ENCODE peak calls at places on chromosomes 4 and X, in eight cellular contexts. P, M, O, G, F, Q, W and I are unnamed samples.

GRCh38 chr4:129092636-129093172 is 635 bp downstream of the SCLT1 start:
- DNase-seq in P (peak; percentile 35), M (no peak), O (peak; percentile 3), G (no peak), F (peak; percentile 30), Q (no peak), W (peak; percentile 30), I (no peak)

GRCh38 chrX:151789179-151789800 is 54.7 kb downstream of the CNGA2 start:
- DNase-seq in P (peak; percentile 90), M (peak; percentile 88), O (no peak), G (no peak), F (peak; percentile 80), Q (peak; percentile 64), W (peak; percentile 86), I (no peak)

GRCh38 chrX:49250578-49250977 is 13.9 kb downstream of the FOXP3 start:
- DNase-seq in P (no peak), M (no peak), O (no peak), G (no peak), F (no peak), Q (no peak), W (no peak), I (no peak)

GRCh38 chrX:118553042-118553714 is 57.6 kb downstream of the DOCK11 start:
- DNase-seq in P (peak; percentile 79), M (no peak), O (no peak), G (no peak), F (no peak), Q (no peak), W (no peak), I (no peak)

GRCh38 chrX:107576841-107577240 is 51.5 kb upstream of the PRPS1 start:
- DNase-seq in P (no peak), M (no peak), O (no peak), G (no peak), F (no peak), Q (no peak), W (no peak), I (no peak)

GRCh38 chrX:110397904-110398303 is 39.3 kb downstream of the RTL9 start:
- DNase-seq in P (no peak), M (no peak), O (no peak), G (no peak), F (no peak), Q (no peak), W (no peak), I (no peak)

GRCh38 chrX:43557792-43558191 is 98.3 kb upstream of the MAOA start:
- DNase-seq in P (peak; percentile 67), M (peak; percentile 57), O (peak; percentile 77), G (peak; percentile 35), F (peak; percentile 74), Q (peak; percentile 27), W (peak; percentile 71), I (no peak)

GRCh38 chr4:139988863-139989765 is 164.9 kb downstream of the MAML3 start:
- DNase-seq in P (peak; percentile 87), M (peak; percentile 95), O (peak; percentile 23), G (no peak), F (peak; percentile 92), Q (peak; percentile 73), W (peak; percentile 96), I (peak; percentile 73)

GRCh38 chrX:132030264-132030663 is 7.2 kb downstream of the STK26 start:
- DNase-seq in P (no peak), M (no peak), O (no peak), G (no peak), F (no peak), Q (no peak), W (no peak), I (no peak)

GRCh38 chr4:184459413-184459812 is 14.9 kb downstream of the IRF2 start:
- DNase-seq in P (no peak), M (peak; percentile 44), O (no peak), G (no peak), F (peak; percentile 30), Q (no peak), W (peak; percentile 74), I (no peak)

GRCh38 chrX:122565952-122566351 is 618.1 kb upstream of the GRIA3 start:
- DNase-seq in P (peak; percentile 91), M (peak; percentile 93), O (no peak), G (no peak), F (peak; percentile 79), Q (no peak), W (peak; percentile 98), I (no peak)

GRCh38 chr4:10738826-10739489 is 54.4 kb upstream of the CLNK start:
- DNase-seq in P (no peak), M (peak; percentile 59), O (no peak), G (no peak), F (peak; percentile 10), Q (no peak), W (no peak), I (no peak)

GRCh38 chr4:32003548-32003947 is 1283.4 kb downstream of the PCDH7 start:
- DNase-seq in P (no peak), M (no peak), O (no peak), G (no peak), F (no peak), Q (no peak), W (no peak), I (no peak)

GRCh38 chrX:112341598-112341997 is 259.0 kb upstream of the TRPC5 start:
- DNase-seq in P (no peak), M (peak; percentile 42), O (no peak), G (no peak), F (peak; percentile 13), Q (no peak), W (peak; percentile 54), I (no peak)

GRCh38 chrX:70998402-70999027 is 67.6 kb upstream of the SLC7A3 start:
- DNase-seq in P (peak; percentile 66), M (peak; percentile 43), O (peak; percentile 41), G (no peak), F (peak; percentile 61), Q (no peak), W (peak; percentile 46), I (no peak)

GRCh38 chr4:51932684-51933083 is 87.5 kb downstream of the LRRC66 start:
- DNase-seq in P (no peak), M (no peak), O (no peak), G (no peak), F (no peak), Q (no peak), W (no peak), I (no peak)

GRCh38 chr4:57172065-57172464 is 61.9 kb upstream of the IGFBP7 start:
- DNase-seq in P (no peak), M (no peak), O (no peak), G (no peak), F (no peak), Q (no peak), W (no peak), I (no peak)

GRCh38 chrX:103461156-103461555 is 58.1 kb downstream of the RAB40A start:
- DNase-seq in P (no peak), M (no peak), O (peak; percentile 0), G (no peak), F (no peak), Q (no peak), W (peak; percentile 85), I (no peak)

GRCh38 chr4:107740381-107740780 is 20.3 kb upstream of the PAPSS1 start:
- DNase-seq in P (no peak), M (peak; percentile 10), O (peak; percentile 39), G (no peak), F (peak; percentile 57), Q (no peak), W (no peak), I (no peak)
- TF ChIP-seq CTCF in P (no peak), M (peak; percentile 31), O (peak; percentile 49), G (no peak), F (peak; percentile 44), Q (no peak), W (no peak), I (no peak)

GRCh38 chr4:161332696-161333095 is 831.1 kb downstream of the FSTL5 start:
- DNase-seq in P (no peak), M (no peak), O (no peak), G (no peak), F (no peak), Q (no peak), W (no peak), I (no peak)

GRCh38 chr4:161336016-161336415 is 827.8 kb downstream of the FSTL5 start:
- DNase-seq in P (no peak), M (peak; percentile 32), O (no peak), G (no peak), F (no peak), Q (no peak), W (no peak), I (no peak)

GRCh38 chr4:161336621-161337020 is 827.2 kb downstream of the FSTL5 start:
- DNase-seq in P (no peak), M (no peak), O (no peak), G (no peak), F (no peak), Q (no peak), W (no peak), I (no peak)
- TF ChIP-seq CTCF in P (no peak), M (no peak), O (no peak), G (no peak), F (no peak), Q (no peak), W (no peak), I (no peak)

GRCh38 chr4:179399054-179399782 is 1957.0 kb upstream of the AGA start:
- DNase-seq in P (no peak), M (no peak), O (no peak), G (no peak), F (no peak), Q (no peak), W (no peak), I (no peak)

DNA sequence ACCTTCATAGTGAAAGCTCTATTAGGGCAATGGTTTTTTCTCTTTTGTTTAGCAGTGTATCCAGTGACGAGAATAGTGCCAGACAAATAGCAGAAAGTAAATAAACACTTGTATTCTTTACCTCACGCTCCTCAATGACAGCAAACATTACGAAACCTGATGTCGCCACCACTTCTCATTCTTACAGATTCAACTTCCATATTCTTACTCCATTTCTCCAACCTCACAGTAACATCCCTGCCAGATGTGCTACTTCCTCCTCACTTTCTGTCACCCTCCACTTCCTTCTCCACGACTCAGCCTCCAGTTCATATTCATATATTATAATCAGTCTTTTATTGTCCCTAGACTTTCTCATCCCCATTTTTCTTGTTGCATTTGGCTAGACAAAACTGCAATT is 1956.2 kb upstream of the AGA start:
- DNase-seq in P (no peak), M (no peak), O (no peak), G (no peak), F (no peak), Q (no peak), W (no peak), I (no peak)
- TF ChIP-seq CTCF in P (no peak), M (no peak), O (no peak), G (no peak), F (no peak), Q (no peak), W (no peak), I (no peak)

DNA sequence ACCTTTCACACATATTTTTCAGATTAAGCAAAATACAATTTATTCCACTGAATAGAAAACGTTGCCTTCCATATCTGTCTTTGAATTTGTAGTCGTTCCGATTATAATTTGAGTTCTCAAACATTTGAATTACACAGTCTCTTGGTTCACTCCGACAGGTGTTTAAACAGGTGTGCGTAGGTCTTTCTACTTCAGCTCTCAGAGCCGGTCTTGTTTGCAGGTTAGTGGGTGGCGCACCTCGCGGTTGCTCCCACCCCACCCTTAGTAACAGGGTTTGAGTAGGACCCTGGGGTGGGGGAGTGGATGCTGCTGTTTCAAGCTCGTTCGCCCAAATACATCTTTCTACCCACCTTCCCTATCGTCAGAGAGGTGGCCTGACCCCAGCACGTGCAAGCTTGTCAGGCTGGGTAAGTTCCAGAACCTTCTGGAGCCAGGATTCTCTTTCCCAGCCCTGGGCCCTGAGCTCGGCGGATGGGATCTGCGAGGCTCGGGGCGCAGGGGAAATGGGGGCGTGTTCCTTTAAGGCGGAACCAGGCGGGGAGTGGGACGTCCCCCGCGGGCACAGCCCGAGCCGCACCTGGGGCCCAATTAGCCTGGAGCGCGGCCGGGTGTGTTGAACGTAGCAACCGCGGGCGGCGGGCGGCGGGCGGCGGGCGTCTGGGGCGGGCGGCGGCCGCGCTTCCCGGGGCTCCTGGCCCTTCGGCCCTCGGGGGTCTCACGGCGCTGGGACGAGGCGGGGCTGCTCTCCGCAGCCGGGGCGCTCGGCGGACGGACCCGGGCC is at the start of gene FAM149A:
- DNase-seq in P (no peak), M (no peak), O (peak; percentile 21), G (peak; percentile 46), F (no peak), Q (peak; percentile 51), W (no peak), I (no peak)
- TF ChIP-seq CTCF in P (no peak), M (no peak), O (no peak), G (no peak), F (no peak), Q (no peak), W (no peak), I (no peak)